ENCODE peak calls at places on chromosomes 11 and 22, in seven cellular contexts. E is A172, C is lung microvascular endothelial cell, A is LoVo, D is germinal center, W is mesendoderm, V is NCI-H1105 treated with DMSO at 0.1 percent for 48 hours. P is an unnamed sample.
A peak's percentile ranks its signal among the peaks of the same experiment; 100 is the strongest.

GRCh38 chr11:100918551-100919500 is 210.8 kb downstream of the PGR start:
- DNase-seq in A (peak; percentile 12), E (no peak), D (no peak), C (no peak), W (no peak), V (peak; percentile 40), P (peak; percentile 35)

GRCh38 chr11:114287154-114287553 is 9.0 kb upstream of the NNMT start:
- DNase-seq in E (no peak), W (no peak), C (no peak), V (no peak), D (no peak), A (no peak), P (no peak)

GRCh38 chr11:44812971-44813370 is 86.2 kb downstream of the TSPAN18 start:
- DNase-seq in A (no peak), E (no peak), D (no peak), W (no peak), V (no peak), C (peak; percentile 29), P (no peak)

GRCh38 chr11:115481528-115481927 is 22.7 kb downstream of the CADM1 start:
- DNase-seq in E (no peak), C (no peak), A (no peak), W (no peak), D (no peak), V (no peak), P (no peak)

GRCh38 chr11:35487532-35488078 is 37.8 kb downstream of the PAMR1 start:
- DNase-seq in C (peak; percentile 41), D (no peak), W (peak; percentile 88), A (no peak), V (peak; percentile 14), E (peak; percentile 37), P (peak; percentile 59)

GRCh38 chr11:19566583-19567379 is 145.9 kb upstream of the NAV2 start:
- DNase-seq in E (no peak), C (no peak), A (no peak), W (no peak), D (no peak), V (no peak), P (no peak)

GRCh38 chr11:10181811-10182210 is 112.2 kb downstream of the SBF2 start:
- DNase-seq in A (peak; percentile 9), D (peak; percentile 2), W (peak; percentile 48), V (no peak), C (peak; percentile 52), E (peak; percentile 47), P (no peak)

GRCh38 chr22:42697542-42698013 is 23.1 kb downstream of the A4GALT start:
- DNase-seq in C (peak; percentile 88), E (peak; percentile 84), V (no peak), D (no peak), A (peak; percentile 78), W (peak; percentile 79), P (no peak)

GRCh38 chr11:47797633-47798032 is 30.5 kb upstream of the FNBP4 start:
- DNase-seq in E (peak; percentile 91), C (peak; percentile 56), V (no peak), A (no peak), D (no peak), W (no peak), P (no peak)

GRCh38 chr11:128039140-128040021 is 548.0 kb downstream of the ETS1 start:
- DNase-seq in C (peak; percentile 71), V (no peak), D (peak; percentile 8), E (peak; percentile 89), W (no peak), A (no peak), P (no peak)

GRCh38 chr11:45092901-45093760 is 53.3 kb upstream of the PRDM11 start:
- DNase-seq in D (no peak), V (no peak), E (peak; percentile 94), C (no peak), W (no peak), A (no peak), P (no peak)

GRCh38 chr11:86577663-86578636 is 94.5 kb downstream of the ME3 start:
- DNase-seq in C (peak; percentile 97), V (no peak), W (no peak), A (peak; percentile 86), D (no peak), E (peak; percentile 80), P (no peak)

GRCh38 chr11:2150206-2150847 is 10.7 kb downstream of the INS start:
- DNase-seq in V (peak; percentile 72), E (peak; percentile 28), C (peak; percentile 61), W (peak; percentile 80), D (no peak), A (no peak), P (peak; percentile 19)

GRCh38 chr11:12159351-12160099 is 49.1 kb downstream of the MICAL2 start:
- DNase-seq in A (no peak), W (no peak), V (no peak), D (no peak), C (peak; percentile 87), E (peak; percentile 86), P (no peak)

GRCh38 chr11:1377231-1377780 is 12.4 kb upstream of the BRSK2 start:
- DNase-seq in V (no peak), W (no peak), A (no peak), C (no peak), D (no peak), E (no peak), P (no peak)

GRCh38 chr22:30985561-30986208 is 16.6 kb downstream of the TUG1 start:
- DNase-seq in W (no peak), D (no peak), A (no peak), E (no peak), C (no peak), V (no peak), P (peak; percentile 62)

GRCh38 chr11:71135112-71135511 is 117.3 kb downstream of the SHANK2 start:
- DNase-seq in A (no peak), C (no peak), E (no peak), W (no peak), D (no peak), V (no peak), P (no peak)

GRCh38 chr11:45754261-45754709 is 50.7 kb upstream of the SLC35C1 start:
- DNase-seq in W (peak; percentile 89), E (no peak), D (no peak), V (no peak), C (no peak), A (no peak), P (no peak)

GRCh38 chr11:32052218-32052617 is 38.7 kb upstream of the RCN1 start:
- DNase-seq in D (peak; percentile 40), A (peak; percentile 54), C (peak; percentile 62), E (peak; percentile 43), W (peak; percentile 44), V (peak; percentile 37), P (peak; percentile 22)

GRCh38 chr11:17798253-17798652 is 63.7 kb downstream of the KCNC1 start:
- DNase-seq in C (no peak), E (no peak), V (no peak), D (no peak), W (no peak), A (no peak), P (no peak)

GRCh38 chr11:59206635-59207034 is 6.1 kb downstream of the MPEG1 start:
- DNase-seq in E (peak; percentile 37), A (peak; percentile 9), C (peak; percentile 60), V (peak; percentile 41), D (no peak), W (peak; percentile 79), P (peak; percentile 28)

GRCh38 chr11:94910779-94911178 is 62.6 kb downstream of the CWC15 start:
- DNase-seq in W (no peak), A (no peak), V (no peak), D (no peak), C (no peak), E (no peak), P (no peak)

GRCh38 chr11:75371930-75372876 is 20.7 kb upstream of the ARRB1 start:
- DNase-seq in V (no peak), W (no peak), D (no peak), C (no peak), A (peak; percentile 90), E (peak; percentile 80), P (peak; percentile 93)

GRCh38 chr11:71913716-71914115 is 14.7 kb downstream of the XNDC1N start:
- DNase-seq in A (no peak), E (no peak), V (no peak), W (no peak), D (no peak), C (no peak), P (no peak)

GRCh38 chr22:48138855-48139254 is 1376.4 kb downstream of the TBC1D22A start:
- DNase-seq in E (no peak), A (no peak), D (no peak), W (no peak), C (no peak), V (no peak), P (no peak)

GRCh38 chr22:35051791-35052190 is 14.2 kb upstream of the ISX start:
- DNase-seq in C (no peak), E (no peak), A (no peak), D (no peak), W (no peak), V (no peak), P (no peak)